ENCODE peak calls at places on chromosomes 3 and 15, in nine cellular contexts. F is H7; H is stimulated activated CD4-positive, alpha-beta T cell treated with anti-CD3 and anti-CD28 coated beads, Interleukin-4, amount 100 ng/mL, for 1 hour; G is kidney epithelial cell; A is NCI-H1417 treated with DMSO at 0.1 percent for 48 hours; E is upper lobe of right lung; V is sigmoid colon; S is pons; Q is activated effector memory CD4-positive, alpha-beta T cell treated with Interleukin-2 at 50 U/mL for 16 hours. R is an unnamed sample.

GRCh38 chr3:136008221-136008620 is 42.7 kb downstream of the PPP2R3A start:
- DNase-seq in H (no peak), Q (no peak), E (no peak), V (no peak), A (no peak), S (no peak), F (no peak), G (no peak), R (no peak)

GRCh38 chr15:96268421-96269204 is 61.9 kb upstream of the NR2F2 start:
- DNase-seq in S (no peak), A (no peak), F (no peak), Q (no peak), H (no peak), G (no peak), E (no peak), V (no peak), R (no peak)

GRCh38 chr3:13015286-13016082 is 57.7 kb downstream of the IQSEC1 start:
- DNase-seq in Q (peak), V (peak), G (no peak), S (no peak), H (peak), E (peak), A (no peak), F (no peak), R (peak)

GRCh38 chr15:28169361-28169760 is 70.2 kb upstream of the OCA2 start:
- DNase-seq in S (no peak), A (no peak), G (no peak), H (no peak), V (no peak), F (no peak), Q (no peak), E (no peak), R (no peak)

GRCh38 chr15:93288718-93289117 is 199.7 kb upstream of the RGMA start:
- DNase-seq in V (no peak), F (peak), G (no peak), S (peak), Q (no peak), H (no peak), E (no peak), A (no peak), R (no peak)

GRCh38 chr3:46663611-46664135 is 29.8 kb downstream of the ALS2CL start:
- DNase-seq in V (peak), Q (no peak), E (peak), S (no peak), H (no peak), F (peak), A (peak), G (no peak), R (no peak)

GRCh38 chr3:5186854-5187151 is 704 bp upstream of the EDEM1 start:
- DNase-seq in H (no peak), A (no peak), Q (no peak), G (no peak), F (peak), V (no peak), E (no peak), S (no peak), R (no peak)

GRCh38 chr15:76932090-76932966 is 779 bp downstream of the RCN2 start:
- DNase-seq in Q (no peak), F (no peak), S (peak), E (no peak), H (no peak), G (no peak), V (no peak), A (no peak), R (no peak)

GRCh38 chr15:66401130-66402021 is 14.7 kb downstream of the MAP2K1 start:
- DNase-seq in F (peak), S (no peak), V (no peak), Q (no peak), A (no peak), E (no peak), H (no peak), G (no peak), R (no peak)

GRCh38 chr3:159482241-159483031 is 506.2 kb upstream of the IL12A start:
- DNase-seq in G (no peak), S (no peak), F (no peak), E (no peak), V (no peak), H (no peak), Q (no peak), A (no peak), R (no peak)

GRCh38 chr3:149512073-149512782 is 37.7 kb downstream of the TM4SF4 start:
- DNase-seq in H (peak), A (peak), Q (no peak), F (peak), E (peak), V (peak), G (no peak), S (peak), R (no peak)

GRCh38 chr15:92914768-92915221 is 14.7 kb downstream of the CHD2 start:
- DNase-seq in F (no peak), A (no peak), E (no peak), G (no peak), V (no peak), H (no peak), S (no peak), Q (no peak), R (no peak)

GRCh38 chr15:100861511-100861991 is 18.1 kb upstream of the ALDH1A3 start:
- DNase-seq in G (no peak), A (no peak), H (no peak), S (peak), F (no peak), E (no peak), V (peak), Q (no peak), R (peak)

GRCh38 chr3:108234387-108234957 is 12.2 kb upstream of the IFT57 start:
- DNase-seq in H (no peak), A (no peak), S (no peak), G (no peak), Q (no peak), V (no peak), F (no peak), E (no peak), R (no peak)

GRCh38 chr3:167032267-167032876 is 347.7 kb downstream of the ZBBX start:
- DNase-seq in A (no peak), G (peak), V (no peak), S (peak), Q (no peak), F (peak), E (no peak), H (no peak), R (no peak)

GRCh38 chr3:84965141-84965540 is 6.4 kb downstream of the CADM2 start:
- DNase-seq in E (no peak), V (no peak), S (peak), Q (no peak), F (peak), G (no peak), H (no peak), A (no peak), R (no peak)

GRCh38 chr3:194933465-194933864 is 247.8 kb downstream of the FAM43A start:
- DNase-seq in S (no peak), E (no peak), F (no peak), G (no peak), H (no peak), Q (no peak), V (no peak), A (no peak), R (no peak)

GRCh38 chr3:52775877-52776276 is 1.5 kb upstream of the ITIH1 start:
- DNase-seq in E (no peak), S (no peak), F (peak), G (no peak), H (no peak), Q (no peak), A (no peak), V (no peak), R (peak)

GRCh38 chr3:101675709-101676218 is 1.2 kb downstream of the ZBTB11 start:
- DNase-seq in S (no peak), E (peak), A (no peak), G (no peak), V (no peak), Q (no peak), F (no peak), H (peak), R (no peak)

GRCh38 chr15:38991126-38991525 is 426.5 kb upstream of the RASGRP1 start:
- DNase-seq in A (no peak), F (peak), G (no peak), S (peak), V (no peak), H (no peak), Q (no peak), E (no peak), R (no peak)

GRCh38 chr3:29922990-29923746 is 642.3 kb downstream of the RBMS3 start:
- DNase-seq in V (peak), Q (no peak), H (no peak), E (no peak), S (no peak), A (no peak), G (peak), F (no peak), R (no peak)

GRCh38 chr3:45024601-45025262 is 1.4 kb upstream of the CLEC3B start:
- DNase-seq in H (no peak), F (no peak), E (no peak), Q (no peak), S (no peak), V (no peak), A (no peak), G (no peak), R (no peak)

GRCh38 chr15:57017024-57017423 is 98.6 kb downstream of the TCF12 start:
- DNase-seq in F (no peak), G (no peak), H (no peak), E (no peak), V (no peak), Q (no peak), A (no peak), S (peak), R (no peak)

GRCh38 chr15:32974691-32975090 is 219.8 kb downstream of the FMN1 start:
- DNase-seq in G (no peak), Q (no peak), F (no peak), S (no peak), H (no peak), V (no peak), A (no peak), E (no peak), R (no peak)

GRCh38 chr3:481680-482079 is 285.1 kb downstream of the CHL1 start:
- DNase-seq in G (no peak), H (no peak), A (no peak), E (no peak), F (peak), V (no peak), S (no peak), Q (no peak), R (no peak)

GRCh38 chr15:57509965-57510364 is 81.7 kb upstream of the MYZAP start:
- DNase-seq in Q (no peak), V (no peak), F (no peak), G (no peak), S (no peak), H (no peak), E (no peak), A (no peak), R (no peak)

GRCh38 chr3:36736327-36736726 is 28.0 kb downstream of the DCLK3 start:
- DNase-seq in Q (no peak), V (no peak), H (no peak), E (no peak), F (no peak), A (no peak), G (no peak), S (no peak), R (no peak)

GRCh38 chr15:96356494-96357455 is 26.3 kb downstream of the NR2F2 start:
- DNase-seq in E (peak), V (peak), F (peak), G (no peak), H (peak), A (peak), Q (peak), S (no peak), R (peak)

GRCh38 chr15:70703066-70703465 is 60.3 kb downstream of the UACA start:
- DNase-seq in E (no peak), H (no peak), A (no peak), V (no peak), S (no peak), Q (no peak), G (no peak), F (no peak), R (no peak)

GRCh38 chr15:52144656-52145055 is 32.1 kb upstream of the BCL2L10 start:
- DNase-seq in Q (no peak), H (no peak), F (no peak), A (no peak), G (no peak), V (no peak), E (no peak), S (no peak), R (no peak)

GRCh38 chr3:59480486-59480995 is 430.7 kb upstream of the CFAP20DC start:
- DNase-seq in Q (no peak), E (no peak), V (no peak), F (no peak), A (no peak), G (peak), H (no peak), S (no peak), R (no peak)

GRCh38 chr3:103112273-103112672 is 677.5 kb downstream of the ZPLD1 start:
- DNase-seq in E (no peak), F (peak), A (no peak), S (no peak), H (no peak), V (no peak), Q (no peak), G (no peak), R (no peak)